ENCODE peak calls at places on chromosomes 16 and 17, in seven cellular contexts. F is fibroblast of the aortic adventitia, M is AG04450, V is cardiac muscle cell, B is small intestine, D is cardiac fibroblast, A is SJCRH30. O is an unnamed sample.

GRCh38 chr17:76903631-76904030 is 35.4 kb downstream of the MGAT5B start:
- DNase-seq in F (no peak), M (no peak), V (no peak), B (no peak), D (no peak), A (no peak), O (no peak)

GRCh38 chr16:19001788-19002187 is 18.1 kb downstream of the TMC7 start:
- DNase-seq in F (peak), M (no peak), V (no peak), B (no peak), D (peak), A (no peak), O (no peak)

GRCh38 chr17:75531724-75532090 is 6.2 kb downstream of the LLGL2 start:
- DNase-seq in F (no peak), M (no peak), V (no peak), B (peak), D (no peak), A (no peak), O (no peak)

GRCh38 chr16:70391881-70392481 is 45.3 kb downstream of the DDX19A start:
- DNase-seq in F (peak), M (no peak), V (no peak), B (no peak), D (peak), A (no peak), O (peak)

GRCh38 chr17:57343717-57344116 is 87.4 kb downstream of the MSI2 start:
- DNase-seq in F (no peak), M (no peak), V (no peak), B (no peak), D (no peak), A (no peak), O (no peak)

GRCh38 chr17:4006745-4007211 is 42.5 kb upstream of the ATP2A3 start:
- DNase-seq in F (no peak), M (no peak), V (peak), B (no peak), D (no peak), A (no peak), O (no peak)

GRCh38 chr16:11612110-11612981 is 25.6 kb upstream of the LITAF start:
- DNase-seq in F (no peak), M (no peak), V (no peak), B (peak), D (no peak), A (no peak), O (no peak)

GRCh38 chr16:85515830-85516397 is 97.2 kb upstream of the GSE1 start:
- DNase-seq in F (no peak), M (no peak), V (peak), B (peak), D (no peak), A (no peak), O (peak)

GRCh38 chr17:28842282-28843012 is at the start of gene FAM222B:
- DNase-seq in F (peak), M (peak), V (peak), B (peak), D (peak), A (peak), O (peak)

GRCh38 chr16:4306439-4307214 is 9.2 kb upstream of the GLIS2 start:
- DNase-seq in F (no peak), M (no peak), V (peak), B (no peak), D (no peak), A (no peak), O (no peak)

GRCh38 chr17:67477687-67478086 is 100.6 kb downstream of the PITPNC1 start:
- DNase-seq in F (peak), M (no peak), V (no peak), B (peak), D (peak), A (no peak), O (peak)

GRCh38 chr17:70119961-70120360 is 44.9 kb downstream of the KCNJ16 start:
- DNase-seq in F (peak), M (no peak), V (no peak), B (peak), D (peak), A (no peak), O (no peak)

GRCh38 chr17:80232438-80232837 is 12.2 kb downstream of the SLC26A11 start:
- DNase-seq in F (no peak), M (no peak), V (no peak), B (no peak), D (no peak), A (no peak), O (no peak)

GRCh38 chr16:4682616-4683254 is 10.6 kb upstream of the NUDT16L1 start:
- DNase-seq in F (no peak), M (no peak), V (peak), B (peak), D (no peak), A (no peak), O (peak)

GRCh38 chr17:61247438-61247837 is 152.2 kb upstream of the TBX2 start:
- DNase-seq in F (peak), M (no peak), V (no peak), B (no peak), D (no peak), A (peak), O (peak)

GRCh38 chr16:19601083-19601976 is 45.8 kb downstream of the VPS35L start:
- DNase-seq in F (peak), M (no peak), V (peak), B (peak), D (peak), A (peak), O (peak)

GRCh38 chr17:43601280-43602050 is 55.3 kb upstream of the ETV4 start:
- DNase-seq in F (peak), M (no peak), V (no peak), B (no peak), D (peak), A (peak), O (no peak)

GRCh38 chr16:87835882-87836331 is 33.4 kb downstream of the SLC7A5 start:
- DNase-seq in F (no peak), M (no peak), V (no peak), B (no peak), D (no peak), A (no peak), O (no peak)

GRCh38 chr16:77584205-77584859 is 138.0 kb upstream of the NUDT7 start:
- DNase-seq in F (peak), M (peak), V (peak), B (peak), D (peak), A (no peak), O (peak)

GRCh38 chr16:25141648-25142047 is 30.1 kb downstream of the LCMT1 start:
- DNase-seq in F (peak), M (no peak), V (no peak), B (no peak), D (peak), A (no peak), O (no peak)

GRCh38 chr17:50758524-50758923 is 8.8 kb downstream of the ANKRD40CL start:
- DNase-seq in F (no peak), M (no peak), V (no peak), B (no peak), D (no peak), A (no peak), O (no peak)

GRCh38 chr16:50603206-50604064 is 55.2 kb downstream of the NKD1 start:
- DNase-seq in F (peak), M (no peak), V (no peak), B (no peak), D (peak), A (no peak), O (peak)

GRCh38 chr16:50604610-50605009 is 56.4 kb downstream of the NKD1 start:
- DNase-seq in F (no peak), M (no peak), V (no peak), B (no peak), D (no peak), A (no peak), O (no peak)

GRCh38 chr16:50605733-50606430 is 57.7 kb downstream of the NKD1 start:
- DNase-seq in F (no peak), M (no peak), V (no peak), B (no peak), D (no peak), A (no peak), O (no peak)

GRCh38 chr16:50602531-50603205 is 54.5 kb downstream of the NKD1 start:
- DNase-seq in F (no peak), M (no peak), V (no peak), B (peak), D (no peak), A (no peak), O (no peak)

DNA sequence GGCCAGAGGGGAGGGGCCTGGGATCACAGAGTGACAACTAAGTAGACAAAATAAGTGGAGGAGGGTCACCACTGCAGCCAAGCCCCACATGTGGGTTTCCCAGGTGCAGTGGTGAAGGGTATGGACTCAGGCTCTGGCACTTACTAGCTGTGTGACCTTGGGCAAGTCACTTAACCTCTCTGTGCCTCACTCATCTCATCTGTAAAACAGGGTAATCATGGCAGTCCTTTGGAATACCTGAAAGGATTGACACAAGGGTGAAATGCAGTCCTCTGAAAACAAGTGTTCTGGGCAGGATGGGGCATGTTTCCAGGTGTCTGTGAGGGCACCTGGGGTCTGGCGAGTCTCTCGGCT is 55.8 kb downstream of the NKD1 start:
- DNase-seq in F (no peak), M (no peak), V (no peak), B (no peak), D (no peak), A (no peak), O (no peak)
- H3K4me3 ChIP-seq in F (no peak), M (no peak), V (no peak), B (no peak), D (no peak), A (no peak), O (no peak)

GRCh38 chr16:30382398-30383015 is at the start of gene SEPTIN1:
- DNase-seq in F (no peak), M (no peak), V (no peak), B (peak), D (no peak), A (no peak), O (no peak)

GRCh38 chr16:30380072-30380471 is 2.3 kb downstream of the SEPTIN1 start:
- DNase-seq in F (no peak), M (no peak), V (no peak), B (no peak), D (no peak), A (no peak), O (no peak)

GRCh38 chr16:30379165-30379783 is 3.1 kb downstream of the SEPTIN1 start:
- DNase-seq in F (no peak), M (no peak), V (no peak), B (no peak), D (no peak), A (no peak), O (no peak)

GRCh38 chr16:30380801-30381208 is 1.6 kb downstream of the SEPTIN1 start:
- DNase-seq in F (no peak), M (no peak), V (no peak), B (no peak), D (no peak), A (no peak), O (no peak)

DNA sequence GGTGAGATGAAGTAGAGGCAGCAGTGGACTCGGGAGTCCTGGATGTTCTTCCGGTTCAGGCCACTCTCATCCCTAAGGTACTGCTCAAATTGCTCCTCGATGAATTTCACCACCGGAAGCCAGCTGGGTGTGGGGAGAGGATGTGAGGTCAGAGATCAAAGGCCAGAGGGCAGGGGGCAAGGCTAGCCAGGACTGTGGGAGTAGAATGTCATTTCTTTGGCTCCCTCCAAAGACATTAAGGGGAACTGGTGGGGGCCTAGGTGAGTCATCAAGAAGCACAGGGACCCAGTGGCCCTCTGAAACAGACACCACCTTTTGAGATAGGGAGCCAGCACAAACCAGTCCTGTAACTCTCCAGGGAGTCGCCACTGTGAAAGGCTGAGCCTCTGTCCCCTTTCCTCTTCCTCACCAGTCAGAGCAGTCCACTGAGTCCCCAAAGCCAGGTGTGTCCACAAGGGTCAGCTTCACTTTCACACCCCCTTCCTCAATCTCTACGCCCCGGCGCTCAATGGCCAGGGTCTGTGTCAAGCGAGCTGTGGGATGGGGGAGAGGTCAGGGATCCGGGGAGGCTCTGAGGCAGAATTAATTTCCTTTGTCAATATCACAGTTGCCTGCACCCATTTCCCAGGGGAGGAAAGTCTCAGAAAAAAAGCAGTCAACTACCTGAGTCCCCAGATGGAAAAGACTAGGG is 865 bp downstream of the SEPTIN1 start:
- DNase-seq in F (no peak), M (no peak), V (no peak), B (no peak), D (no peak), A (no peak), O (no peak)
- H3K4me3 ChIP-seq in F (no peak), M (no peak), V (no peak), B (peak), D (no peak), A (no peak), O (no peak)

GRCh38 chr17:32684087-32684828 is 192.7 kb downstream of the MYO1D start:
- DNase-seq in F (no peak), M (no peak), V (no peak), B (no peak), D (no peak), A (no peak), O (no peak)
- H3K4me3 ChIP-seq in F (no peak), M (no peak), V (no peak), B (no peak), D (no peak), A (no peak), O (no peak)

DNA sequence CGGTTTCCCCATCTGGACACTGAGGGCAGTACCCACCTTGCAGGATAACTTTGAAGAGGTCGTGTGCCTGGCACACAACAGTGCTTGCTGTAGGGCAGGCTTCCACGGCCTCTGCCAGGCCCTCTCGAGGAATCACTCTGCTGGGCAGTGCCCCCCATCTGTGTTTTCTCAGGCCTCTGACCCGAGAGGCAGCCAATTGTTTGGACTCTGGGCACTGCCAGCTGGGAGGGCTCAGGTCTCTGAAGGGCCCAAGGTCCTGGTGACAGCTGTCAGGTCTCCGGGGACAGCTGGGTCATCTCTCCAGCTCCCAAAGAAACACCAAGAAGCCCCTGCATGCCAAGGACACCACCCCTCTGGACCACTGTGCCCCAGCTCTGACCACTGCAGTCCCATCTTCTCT is 1.0 kb upstream of the RAB26 start:
- DNase-seq in F (no peak), M (no peak), V (no peak), B (no peak), D (no peak), A (no peak), O (no peak)
- H3K4me3 ChIP-seq in F (no peak), M (no peak), V (no peak), B (no peak), D (no peak), A (no peak), O (no peak)

GRCh38 chr17:59786536-59787319 is 79.3 kb downstream of the VMP1 start:
- DNase-seq in F (peak), M (peak), V (peak), B (peak), D (peak), A (peak), O (peak)
- H3K4me3 ChIP-seq in F (peak), M (peak), V (no peak), B (peak), D (no peak), A (peak), O (peak)

DNA sequence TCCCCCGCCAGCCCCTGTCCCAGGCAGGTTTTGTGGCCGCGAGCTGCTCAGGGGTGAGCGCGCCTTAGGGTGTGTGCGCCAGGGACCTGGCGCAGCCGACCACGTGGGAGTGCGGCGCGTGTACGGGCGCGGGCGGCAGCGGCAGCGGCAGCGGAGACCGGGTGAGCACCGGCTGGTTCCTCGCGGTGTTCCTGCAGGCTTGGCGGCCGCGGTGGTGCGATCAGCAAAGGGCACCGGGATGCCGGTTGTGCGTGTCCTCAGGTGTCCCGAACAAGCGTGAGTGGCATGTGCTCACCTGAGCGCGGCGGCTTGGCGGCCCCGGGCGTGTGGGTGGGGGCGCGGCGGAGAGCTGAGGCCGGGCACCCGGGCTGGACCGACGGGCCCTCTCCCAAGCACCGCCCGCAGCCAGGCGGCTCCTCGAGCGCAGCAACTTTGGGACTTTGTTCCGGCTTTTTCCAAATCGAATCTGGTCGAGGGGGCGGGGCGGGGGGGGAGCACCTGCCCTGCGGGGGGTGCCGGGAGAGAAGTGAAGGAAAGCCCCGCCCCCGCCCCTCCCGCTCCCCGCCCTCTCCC is 331 bp upstream of the HSD11B2 start:
- DNase-seq in F (no peak), M (no peak), V (peak), B (no peak), D (no peak), A (no peak), O (no peak)
- H3K4me3 ChIP-seq in F (peak), M (peak), V (peak), B (peak), D (no peak), A (no peak), O (peak)

GRCh38 chr16:54431041-54431996 is 144.7 kb upstream of the IRX3 start:
- DNase-seq in F (peak), M (no peak), V (no peak), B (no peak), D (peak), A (no peak), O (peak)
- H3K4me3 ChIP-seq in F (no peak), M (no peak), V (no peak), B (no peak), D (no peak), A (peak), O (peak)

DNA sequence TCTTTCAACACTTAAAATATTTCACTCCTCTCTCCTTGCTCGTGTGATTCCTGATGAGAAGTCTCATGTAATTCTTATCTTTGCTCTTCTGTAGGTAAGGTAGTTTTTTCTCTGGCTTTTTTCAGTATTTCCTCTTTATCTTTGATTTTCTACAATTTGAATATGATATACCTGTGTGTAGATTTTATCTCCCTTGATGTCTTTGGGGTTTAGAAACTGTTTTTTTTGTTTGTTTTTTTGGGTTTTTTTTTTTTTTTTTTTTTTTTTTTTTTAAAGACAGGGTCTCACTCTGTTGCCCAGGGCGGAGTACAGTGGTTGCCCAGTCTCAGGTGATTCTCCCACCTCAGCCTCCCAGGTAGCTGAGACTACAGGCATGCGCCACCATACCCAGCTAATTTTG is 26.6 kb downstream of the MOSMO start:
- DNase-seq in F (no peak), M (no peak), V (no peak), B (no peak), D (no peak), A (no peak), O (no peak)
- H3K4me3 ChIP-seq in F (no peak), M (no peak), V (no peak), B (no peak), D (no peak), A (no peak), O (no peak)

GRCh38 chr16:22003195-22003594 is 2.3 kb upstream of the PDZD9 start:
- DNase-seq in F (no peak), M (no peak), V (no peak), B (no peak), D (no peak), A (no peak), O (no peak)
- H3K4me3 ChIP-seq in F (no peak), M (no peak), V (no peak), B (no peak), D (no peak), A (no peak), O (no peak)